ENCODE peak calls at places on chromosome X, in seven cellular contexts. P is H9, T is MM.1S, E is endodermal cell, K is IMR-90, G is neural progenitor cell, Z is astrocyte. Y is an unnamed sample. For H3K4me1, the result is how much of the 10 kb centered on the place peaks cover.

GRCh38 chrX:68504237-68504636 is 5.4 kb downstream of the YIPF6 start:
- DNase-seq in P (no peak), T (no peak), E (no peak), K (peak), G (no peak), Z (peak), Y (peak)

GRCh38 chrX:70434914-70435586 is 9.6 kb upstream of the DLG3 start:
- DNase-seq in P (no peak), T (peak), E (no peak), K (peak), G (peak), Z (peak), Y (peak)

GRCh38 chrX:148310402-148311200 is 189.8 kb upstream of the AFF2 start:
- DNase-seq in P (no peak), T (peak), E (no peak), K (no peak), G (no peak), Z (no peak), Y (no peak)

GRCh38 chrX:66731398-66731797 is 92.5 kb upstream of the EDA2R start:
- DNase-seq in P (no peak), T (peak), E (no peak), K (peak), G (peak), Z (peak), Y (peak)

GRCh38 chrX:35665311-35665710 is 132.8 kb upstream of the MAGEB16 start:
- DNase-seq in P (no peak), T (no peak), E (no peak), K (no peak), G (no peak), Z (no peak), Y (no peak)

GRCh38 chrX:30653415-30654131 is at the start of gene GK:
- DNase-seq in P (peak), T (peak), E (peak), K (peak), G (peak), Z (no peak), Y (peak)

GRCh38 chrX:1649623-1650022 is 34.8 kb downstream of the ASMT start:
- DNase-seq in P (peak), T (no peak), E (peak), K (no peak), G (peak), Z (no peak), Y (peak)

GRCh38 chrX:56764975-56765791 is 36.1 kb downstream of the NBDY start:
- DNase-seq in P (peak), T (peak), E (no peak), K (no peak), G (no peak), Z (no peak), Y (no peak)

GRCh38 chrX:109873983-109874382 is 128.9 kb upstream of the TMEM164 start:
- DNase-seq in P (no peak), T (no peak), E (no peak), K (no peak), G (no peak), Z (no peak), Y (no peak)

GRCh38 chrX:34578237-34578636 is 78.8 kb downstream of the TMEM47 start:
- DNase-seq in P (no peak), T (peak), E (no peak), K (peak), G (peak), Z (peak), Y (peak)

GRCh38 chrX:8731579-8732395 is at the start of gene ANOS1:
- DNase-seq in P (peak), T (peak), E (peak), K (no peak), G (peak), Z (peak), Y (peak)

GRCh38 chrX:135977611-135978010 is 3.8 kb upstream of the MMGT1 start:
- DNase-seq in P (no peak), T (no peak), E (no peak), K (peak), G (no peak), Z (peak), Y (peak)

GRCh38 chrX:9392445-9392844 is 72.4 kb upstream of the TBL1X start:
- DNase-seq in P (no peak), T (no peak), E (no peak), K (peak), G (no peak), Z (peak), Y (no peak)

GRCh38 chrX:32408389-32408788 is 803.0 kb downstream of the DMD start:
- DNase-seq in P (no peak), T (peak), E (peak), K (no peak), G (no peak), Z (no peak), Y (no peak)

GRCh38 chrX:147550217-147550616 is 361.5 kb upstream of the FMR1 start:
- DNase-seq in P (peak), T (peak), E (peak), K (no peak), G (peak), Z (no peak), Y (peak)

GRCh38 chrX:125952973-125953372 is 213.1 kb downstream of the DCAF12L2 start:
- DNase-seq in P (no peak), T (no peak), E (no peak), K (no peak), G (no peak), Z (no peak), Y (no peak)

GRCh38 chrX:12721042-12721441 is 70.2 kb upstream of the PRPS2 start:
- DNase-seq in P (peak), T (no peak), E (peak), K (no peak), G (peak), Z (no peak), Y (no peak)

GRCh38 chrX:110745288-110745687 is 50.3 kb downstream of the CHRDL1 start:
- DNase-seq in P (no peak), T (no peak), E (no peak), K (no peak), G (no peak), Z (no peak), Y (no peak)

GRCh38 chrX:150205011-150205410 is 158.1 kb upstream of the MAMLD1 start:
- DNase-seq in P (no peak), T (no peak), E (no peak), K (no peak), G (no peak), Z (no peak), Y (no peak)

GRCh38 chrX:42119076-42119475 is 195.7 kb upstream of the CASK start:
- DNase-seq in P (no peak), T (no peak), E (no peak), K (peak), G (no peak), Z (peak), Y (peak)

GRCh38 chrX:24561121-24561520 is 86.0 kb downstream of the PCYT1B start:
- DNase-seq in P (no peak), T (no peak), E (no peak), K (peak), G (peak), Z (no peak), Y (peak)

GRCh38 chrX:45011131-45011530 is 138.1 kb downstream of the KDM6A start:
- DNase-seq in P (no peak), T (no peak), E (no peak), K (peak), G (no peak), Z (peak), Y (peak)

GRCh38 chrX:25226151-25226550 is 210.4 kb upstream of the ARX start:
- DNase-seq in P (no peak), T (no peak), E (no peak), K (no peak), G (no peak), Z (no peak), Y (no peak)

GRCh38 chrX:51332188-51332942 is at the start of gene NUDT10:
- DNase-seq in P (peak), T (no peak), E (peak), K (peak), G (peak), Z (peak), Y (peak)

GRCh38 chrX:7943600-7944245 is 16.5 kb upstream of the PNPLA4 start:
- DNase-seq in P (no peak), T (no peak), E (no peak), K (no peak), G (no peak), Z (peak), Y (no peak)

GRCh38 chrX:148424570-148424969 is 75.8 kb upstream of the AFF2 start:
- DNase-seq in P (no peak), T (no peak), E (no peak), K (no peak), G (no peak), Z (no peak), Y (no peak)

GRCh38 chrX:2928127-2928582 is 984 bp downstream of the ARSD start:
- DNase-seq in P (peak), T (no peak), E (no peak), K (peak), G (peak), Z (peak), Y (peak)

GRCh38 chrX:52217494-52218160 is 32.9 kb downstream of the MAGED4 start:
- DNase-seq in P (peak), T (no peak), E (peak), K (no peak), G (peak), Z (no peak), Y (no peak)

GRCh38 chrX:138034136-138034535 is 468.2 kb downstream of the ZIC3 start:
- DNase-seq in P (no peak), T (no peak), E (no peak), K (no peak), G (peak), Z (no peak), Y (no peak)

GRCh38 chrX:133935096-133935495 is 50.3 kb downstream of the GPC3 start:
- DNase-seq in P (no peak), T (no peak), E (no peak), K (no peak), G (peak), Z (no peak), Y (no peak)

GRCh38 chrX:115690554-115691216 is 129.7 kb downstream of the PLS3 start:
- DNase-seq in P (peak), T (peak), E (peak), K (peak), G (peak), Z (peak), Y (peak)

GRCh38 chrX:105229146-105229545 is 8.7 kb upstream of the TEX13A start:
- DNase-seq in P (no peak), T (no peak), E (no peak), K (no peak), G (no peak), Z (no peak), Y (no peak)

GRCh38 chrX:26050099-26050498 is 88.0 kb upstream of the MAGEB18 start:
- DNase-seq in P (no peak), T (no peak), E (no peak), K (no peak), G (no peak), Z (no peak), Y (no peak)

GRCh38 chrX:15594371-15594770 is 6.4 kb downstream of the ACE2 start:
- DNase-seq in P (no peak), T (no peak), E (no peak), K (no peak), G (no peak), Z (no peak), Y (no peak)

DNA sequence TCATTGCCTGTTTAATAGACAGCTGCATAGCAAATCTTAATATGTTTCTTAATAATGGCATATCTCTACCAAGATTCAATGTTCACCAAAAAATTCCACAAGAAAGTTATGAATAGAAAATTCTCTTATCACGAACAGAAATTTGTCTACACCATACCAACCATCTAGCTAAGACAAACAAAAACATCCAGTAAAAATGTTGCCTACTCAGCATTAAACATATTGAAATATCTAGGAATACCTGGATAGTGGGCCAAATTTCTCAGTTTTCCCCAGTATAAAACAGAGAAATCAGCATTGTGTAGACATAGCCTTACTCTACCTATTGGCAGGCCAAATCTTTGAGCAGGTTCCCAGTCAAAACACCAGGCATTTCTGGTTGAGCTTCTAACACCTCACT is 598.6 kb downstream of the KLHL13 start:
- DNase-seq in P (no peak), T (no peak), E (no peak), K (no peak), G (no peak), Z (no peak), Y (no peak)
- H3K27ac ChIP-seq in P (no peak), T (no peak), E (no peak), K (no peak), G (no peak), Z (no peak), Y (no peak)

GRCh38 chrX:72307646-72308051 is 1.9 kb upstream of the CITED1 start:
- DNase-seq in P (no peak), T (no peak), E (no peak), K (no peak), G (peak), Z (no peak), Y (peak)

GRCh38 chrX:72306851-72307645 is 1.3 kb upstream of the CITED1 start:
- DNase-seq in P (peak), T (peak), E (peak), K (peak), G (peak), Z (peak), Y (peak)

GRCh38 chrX:72304877-72305276 is 837 bp downstream of the CITED1 start:
- DNase-seq in P (no peak), T (no peak), E (peak), K (no peak), G (peak), Z (no peak), Y (peak)

GRCh38 chrX:72305286-72306084 is at the start of gene CITED1:
- DNase-seq in P (peak), T (peak), E (peak), K (no peak), G (peak), Z (no peak), Y (peak)

GRCh38 chrX:72306085-72306801 is 529 bp upstream of the CITED1 start:
- DNase-seq in P (no peak), T (no peak), E (peak), K (no peak), G (peak), Z (no peak), Y (peak)
- H3K9ac ChIP-seq in P (no peak), T (no peak), E (no peak), K (no peak), G (no peak), Z (no peak), Y (no peak)

GRCh38 chrX:154096140-154097002 is 1.1 kb downstream of the MECP2 start:
- DNase-seq in P (no peak), T (peak), E (no peak), K (peak), G (peak), Z (peak), Y (peak)
- H3K4me1 ChIP-seq in P (under half), T (under half), E (under half), K (under half), G (under half), Z (under half), Y (under half)

DNA sequence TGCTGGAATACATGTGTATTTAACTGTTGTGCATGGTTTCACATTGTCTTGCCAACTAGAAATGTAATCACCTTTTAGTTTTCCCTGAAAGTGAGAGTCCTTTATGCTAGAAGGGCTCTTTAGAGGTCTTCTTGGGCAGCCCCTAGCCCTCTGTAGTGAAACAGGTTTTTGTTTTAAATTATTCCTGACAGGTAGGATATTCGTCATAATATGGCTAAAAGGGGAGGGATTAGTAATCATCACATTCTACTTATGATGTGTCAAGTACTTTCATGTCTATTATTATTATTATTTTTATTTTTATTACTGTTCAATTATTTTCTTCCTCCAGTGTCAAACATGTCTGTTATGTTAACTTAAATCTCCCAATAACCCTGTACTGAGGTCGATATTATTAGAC is 35.5 kb downstream of the MSN start:
- DNase-seq in P (no peak), T (no peak), E (no peak), K (no peak), G (no peak), Z (no peak), Y (no peak)
- H3K27ac ChIP-seq in P (no peak), T (no peak), E (no peak), K (no peak), G (no peak), Z (no peak), Y (peak)

GRCh38 chrX:38318606-38319005 is 8.7 kb downstream of the RPGR start:
- DNase-seq in P (no peak), T (no peak), E (no peak), K (no peak), G (no peak), Z (no peak), Y (no peak)
- H3K9ac ChIP-seq in P (no peak), T (no peak), E (no peak), K (no peak), G (no peak), Z (no peak), Y (no peak)